ENCODE peak calls at places on chromosomes 3 and 15, in six cellular contexts. Z is NCI-H526; C is stimulated activated CD4-positive, alpha-beta T cell treated with anti-CD3 and anti-CD28 coated beads, Interleukin-2, amount 100 ng/mL, for 48 hours; T is NCI-H1105; D is activated gamma-delta T cell treated with Interleukin-2 at 50 U/mL for 16 hours; Y is psoas muscle. R is an unnamed sample.
A peak's percentile ranks its signal among the peaks of the same experiment; 100 is the strongest.

GRCh38 chr3:153052096-153052460 is 109.9 kb upstream of the RAP2B start:
- DNase-seq in Z (no peak), C (no peak), T (no peak), D (no peak), Y (no peak), R (no peak)

GRCh38 chr15:56095406-56095805 is 102.0 kb upstream of the NEDD4 start:
- DNase-seq in Z (no peak), C (no peak), T (no peak), D (no peak), Y (no peak), R (no peak)

GRCh38 chr3:190516416-190516815 is 2.5 kb downstream of the IL1RAP start:
- DNase-seq in Z (no peak), C (no peak), T (no peak), D (no peak), Y (no peak), R (no peak)

GRCh38 chr15:34869110-34869509 is 73.8 kb upstream of the ACTC1 start:
- DNase-seq in Z (no peak), C (no peak), T (no peak), D (no peak), Y (no peak), R (no peak)

GRCh38 chr3:8937064-8938020 is 25.9 kb downstream of the RAD18 start:
- DNase-seq in Z (no peak), C (no peak), T (no peak), D (no peak), Y (no peak), R (no peak)

GRCh38 chr3:121574449-121574848 is 6.7 kb downstream of the ARGFX start:
- DNase-seq in Z (peak; percentile 17), C (no peak), T (no peak), D (no peak), Y (no peak), R (no peak)

GRCh38 chr3:177300842-177301241 is 103.6 kb upstream of the TBL1XR1 start:
- DNase-seq in Z (no peak), C (no peak), T (no peak), D (no peak), Y (no peak), R (no peak)

GRCh38 chr3:45381168-45381852 is 7.1 kb upstream of the LARS2 start:
- DNase-seq in Z (no peak), C (no peak), T (no peak), D (no peak), Y (no peak), R (no peak)

GRCh38 chr15:83747050-83747717 is 93.3 kb downstream of the ADAMTSL3 start:
- DNase-seq in Z (peak; percentile 35), C (no peak), T (no peak), D (no peak), Y (no peak), R (no peak)

GRCh38 chr15:83943849-83944404 is 290.0 kb downstream of the ADAMTSL3 start:
- DNase-seq in Z (no peak), C (no peak), T (no peak), D (no peak), Y (no peak), R (no peak)

R was measured in breast epithelium.